ENCODE peak calls at places on chromosome X, in seven cellular contexts. R is endothelial cell of umbilical vein; V is colonic mucosa; D is GM23338; U is CD8-positive, alpha-beta memory T cell; H is pancreas; A is GM23248. M is an unnamed sample.
A peak's percentile ranks its signal among the peaks of the same experiment; 100 is the strongest.

GRCh38 chrX:72715546-72715945 is 1.4 kb upstream of the PHKA1 start:
- DNase-seq in R (no peak), V (no peak), D (no peak), U (no peak), H (no peak), A (no peak), M (no peak)

GRCh38 chrX:10017866-10018265 is 50.7 kb downstream of the CLDN34 start:
- DNase-seq in R (peak; percentile 48), V (peak; percentile 52), D (peak; percentile 40), U (no peak), H (no peak), A (peak; percentile 48), M (peak; percentile 58)

GRCh38 chrX:1336331-1337143 is at the start of gene IL3RA:
- DNase-seq in R (peak; percentile 63), V (peak; percentile 40), D (no peak), U (no peak), H (no peak), A (peak; percentile 23), M (no peak)

GRCh38 chrX:39439910-39440733 is 638.9 kb downstream of the MID1IP1 start:
- DNase-seq in R (no peak), V (no peak), D (no peak), U (no peak), H (no peak), A (no peak), M (no peak)

GRCh38 chrX:151228935-151229334 is 52.6 kb downstream of the GPR50 start:
- DNase-seq in R (no peak), V (no peak), D (no peak), U (no peak), H (no peak), A (no peak), M (no peak)

GRCh38 chrX:40063555-40063954 is 34.2 kb downstream of the BCOR start:
- DNase-seq in R (no peak), V (no peak), D (no peak), U (no peak), H (no peak), A (no peak), M (no peak)

GRCh38 chrX:65635371-65635770 is 32.1 kb upstream of the MSN start:
- DNase-seq in R (no peak), V (no peak), D (no peak), U (no peak), H (no peak), A (peak; percentile 49), M (no peak)

GRCh38 chrX:70139736-70140135 is 6.5 kb downstream of the IGBP1 start:
- DNase-seq in R (no peak), V (no peak), D (no peak), U (no peak), H (no peak), A (no peak), M (no peak)

GRCh38 chrX:24055043-24055356 is 244 bp downstream of the EIF2S3 start:
- DNase-seq in R (no peak), V (no peak), D (no peak), U (no peak), H (no peak), A (no peak), M (no peak)

GRCh38 chrX:132614297-132614696 is 125.5 kb upstream of the MBNL3 start:
- DNase-seq in R (no peak), V (no peak), D (peak; percentile 39), U (no peak), H (no peak), A (peak; percentile 16), M (peak; percentile 31)

GRCh38 chrX:44431206-44431605 is 87.7 kb upstream of the EFHC2 start:
- DNase-seq in R (no peak), V (no peak), D (no peak), U (no peak), H (no peak), A (peak; percentile 49), M (no peak)

GRCh38 chrX:115058276-115058675 is 40.9 kb upstream of the IL13RA2 start:
- DNase-seq in R (peak; percentile 72), V (no peak), D (no peak), U (no peak), H (no peak), A (peak; percentile 90), M (no peak)

GRCh38 chrX:147522986-147523385 is 388.7 kb upstream of the FMR1 start:
- DNase-seq in R (no peak), V (no peak), D (no peak), U (no peak), H (no peak), A (no peak), M (no peak)

GRCh38 chrX:68710870-68711576 is 63.6 kb downstream of the STARD8 start:
- DNase-seq in R (peak; percentile 32), V (no peak), D (peak; percentile 76), U (no peak), H (peak; percentile 43), A (peak; percentile 60), M (peak; percentile 62)

GRCh38 chrX:15511563-15511962 is 11.0 kb downstream of the BMX start:
- DNase-seq in R (peak; percentile 80), V (no peak), D (peak; percentile 4), U (no peak), H (no peak), A (no peak), M (no peak)

GRCh38 chrX:2450681-2451080 is 50.1 kb downstream of the DHRSX start:
- DNase-seq in R (no peak), V (no peak), D (peak; percentile 63), U (no peak), H (no peak), A (no peak), M (no peak)

GRCh38 chrX:17242470-17242869 is 132.5 kb upstream of the NHS start:
- DNase-seq in R (peak; percentile 62), V (peak; percentile 53), D (peak; percentile 62), U (no peak), H (no peak), A (peak; percentile 52), M (peak; percentile 30)

GRCh38 chrX:69987691-69988090 is 62.0 kb downstream of the AWAT2 start:
- DNase-seq in R (peak; percentile 7), V (no peak), D (no peak), U (no peak), H (no peak), A (no peak), M (no peak)

GRCh38 chrX:24870143-24870542 is 145.6 kb downstream of the ARX start:
- DNase-seq in R (no peak), V (no peak), D (no peak), U (no peak), H (no peak), A (peak; percentile 5), M (peak; percentile 60)

GRCh38 chrX:104315555-104315954 is 60.8 kb upstream of the ESX1 start:
- DNase-seq in R (peak; percentile 61), V (no peak), D (no peak), U (no peak), H (no peak), A (peak; percentile 76), M (no peak)

GRCh38 chrX:137916090-137916746 is 350.3 kb downstream of the ZIC3 start:
- DNase-seq in R (no peak), V (no peak), D (peak; percentile 1), U (no peak), H (no peak), A (no peak), M (no peak)

DNA sequence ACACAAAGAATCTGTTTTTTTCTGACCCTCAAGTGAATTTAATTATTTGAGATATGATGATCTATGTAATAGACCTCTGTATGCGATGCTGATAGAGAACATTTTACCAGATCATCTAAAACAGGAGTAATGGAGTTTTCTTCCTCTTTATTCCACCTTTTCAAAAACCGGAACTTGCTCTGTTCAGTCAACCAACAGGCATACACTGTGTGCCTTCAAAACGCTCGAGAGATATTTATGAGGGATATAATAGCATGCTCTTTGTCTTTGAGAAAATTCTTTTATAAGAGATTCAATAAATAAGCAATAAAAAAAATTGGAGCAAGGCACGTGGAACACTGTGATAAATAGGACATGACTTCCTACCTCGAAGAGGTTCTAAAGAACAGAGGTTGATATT is 2.0 kb downstream of the NYX start:
- DNase-seq in R (no peak), V (no peak), D (no peak), U (no peak), H (no peak), A (no peak), M (no peak)
- H3K4me3 ChIP-seq in R (no peak overlapping the region), V (no peak overlapping the region), D (no peak overlapping the region), U (no peak overlapping the region), H (no peak overlapping the region), A (peak overlapping the region; percentile 59), M (no peak overlapping the region)

GRCh38 chrX:154050113-154050495 is 30.4 kb upstream of the IRAK1 start:
- DNase-seq in R (no peak), V (no peak), D (no peak), U (no peak), H (no peak), A (peak; percentile 74), M (no peak)
- H3K4me1 ChIP-seq in R (peaks cover 24% of the 10 kb centered on the region), V (no peaks in the 10 kb centered on the region), D (no peaks in the 10 kb centered on the region), U (peaks cover 15% of the 10 kb centered on the region), H (no peaks in the 10 kb centered on the region), A (peaks cover 32% of the 10 kb centered on the region), M (peaks cover 8% of the 10 kb centered on the region)

GRCh38 chrX:47198687-47199080 is 5.1 kb downstream of the UBA1 start:
- DNase-seq in R (no peak), V (no peak), D (no peak), U (no peak), H (no peak), A (no peak), M (no peak)

GRCh38 chrX:47196098-47196497 is 2.5 kb downstream of the UBA1 start:
- DNase-seq in R (no peak), V (no peak), D (no peak), U (no peak), H (no peak), A (no peak), M (no peak)

GRCh38 chrX:47198026-47198686 is 4.5 kb downstream of the UBA1 start:
- DNase-seq in R (no peak), V (no peak), D (peak; percentile 66), U (no peak), H (no peak), A (no peak), M (no peak)

GRCh38 chrX:47199286-47199685 is 5.7 kb downstream of the UBA1 start:
- DNase-seq in R (no peak), V (no peak), D (no peak), U (no peak), H (no peak), A (no peak), M (no peak)

GRCh38 chrX:47197526-47197925 is 3.9 kb downstream of the UBA1 start:
- DNase-seq in R (no peak), V (no peak), D (no peak), U (no peak), H (no peak), A (no peak), M (no peak)
- H3K4me3 ChIP-seq in R (no peak overlapping the region), V (no peak overlapping the region), D (peak overlapping the region; percentile 82), U (no peak overlapping the region), H (no peak overlapping the region), A (peak overlapping the region; percentile 92), M (no peak overlapping the region)

DNA sequence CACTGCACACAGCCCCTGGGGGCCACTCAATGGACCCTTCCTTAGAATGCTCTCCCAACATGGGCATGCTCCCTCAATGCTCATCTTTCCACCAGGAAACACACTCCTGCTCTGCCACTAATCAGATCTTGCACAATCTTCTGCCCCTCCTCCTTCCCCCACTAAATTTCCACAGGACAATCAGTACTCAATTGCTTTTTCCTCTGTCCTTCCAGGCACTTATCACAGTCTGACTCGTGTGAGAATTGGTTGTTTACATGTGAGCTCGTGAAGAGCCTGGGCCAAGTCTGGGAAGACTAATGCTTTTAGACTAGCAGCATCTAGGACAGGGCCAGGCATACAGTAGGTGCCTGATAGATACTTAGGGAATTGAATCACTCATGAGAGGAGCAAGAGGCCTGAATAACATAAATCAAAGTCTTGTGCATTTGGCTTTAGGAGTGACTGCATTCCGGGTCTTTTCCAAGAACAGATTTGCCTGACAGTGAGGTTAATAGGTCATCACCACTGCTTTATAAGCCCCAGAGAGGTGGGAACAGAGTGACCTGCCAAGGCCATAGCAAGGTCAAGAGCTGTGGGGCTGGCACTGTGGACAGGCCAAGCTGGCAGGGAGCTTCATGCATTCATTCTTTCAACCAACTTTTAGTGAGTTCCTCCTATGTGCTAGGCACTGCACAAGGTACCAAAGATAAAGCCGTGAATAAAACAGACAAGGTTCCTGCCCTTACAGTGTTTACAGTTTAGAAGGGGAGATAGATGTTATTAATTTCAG is 55.0 kb downstream of the PRPS1 start:
- DNase-seq in R (peak; percentile 61), V (no peak), D (no peak), U (no peak), H (no peak), A (peak; percentile 17), M (no peak)
- H3K4me1 ChIP-seq in R (peaks cover 41% of the 10 kb centered on the region), V (no peaks in the 10 kb centered on the region), D (no peaks in the 10 kb centered on the region), U (peaks cover 32% of the 10 kb centered on the region), H (no peaks in the 10 kb centered on the region), A (no peaks in the 10 kb centered on the region), M (no peaks in the 10 kb centered on the region)